ENCODE peak calls at places on chromosomes 4 and X, in four cellular contexts. One of them, this sample, is unnamed.

GRCh38 chrX:104098151-104098808 is 14.0 kb upstream of the ZCCHC18 start:
- DNase-seq in breast epithelium: no peak
- DNase-seq in dorsolateral prefrontal cortex: no peak
- DNase-seq in brain microvascular endothelial cell: peak; percentile 36
- DNase-seq in this sample: peak; percentile 21

GRCh38 chrX:101383679-101384078 is 2.3 kb downstream of the BTK start:
- DNase-seq in dorsolateral prefrontal cortex: no peak
- DNase-seq in brain microvascular endothelial cell: no peak
- DNase-seq in breast epithelium: no peak
- DNase-seq in this sample: no peak

GRCh38 chrX:100743009-100743615 is 11.2 kb upstream of the SYTL4 start:
- DNase-seq in brain microvascular endothelial cell: no peak
- DNase-seq in dorsolateral prefrontal cortex: no peak
- DNase-seq in breast epithelium: no peak
- DNase-seq in this sample: no peak

GRCh38 chr4:143207555-143207954 is 22.8 kb downstream of the USP38 start:
- DNase-seq in breast epithelium: no peak
- DNase-seq in brain microvascular endothelial cell: peak; percentile 12
- DNase-seq in dorsolateral prefrontal cortex: no peak
- DNase-seq in this sample: no peak

GRCh38 chr4:148823419-148823769 is 381.2 kb upstream of the NR3C2 start:
- DNase-seq in brain microvascular endothelial cell: no peak
- DNase-seq in dorsolateral prefrontal cortex: no peak
- DNase-seq in breast epithelium: no peak
- DNase-seq in this sample: no peak

GRCh38 chr4:48133668-48134444 is at the start of gene TXK:
- DNase-seq in brain microvascular endothelial cell: no peak
- DNase-seq in breast epithelium: no peak
- DNase-seq in dorsolateral prefrontal cortex: no peak
- DNase-seq in this sample: peak; percentile 35

GRCh38 chrX:39582091-39582490 is 515.7 kb downstream of the BCOR start:
- DNase-seq in brain microvascular endothelial cell: no peak
- DNase-seq in breast epithelium: no peak
- DNase-seq in dorsolateral prefrontal cortex: no peak
- DNase-seq in this sample: no peak

GRCh38 chr4:145083891-145084640 is 13.9 kb downstream of the ANAPC10 start:
- DNase-seq in dorsolateral prefrontal cortex: no peak
- DNase-seq in breast epithelium: no peak
- DNase-seq in brain microvascular endothelial cell: peak; percentile 59
- DNase-seq in this sample: no peak

GRCh38 chr4:96606451-96606850 is 766.6 kb downstream of the PDHA2 start:
- DNase-seq in breast epithelium: no peak
- DNase-seq in brain microvascular endothelial cell: no peak
- DNase-seq in dorsolateral prefrontal cortex: no peak
- DNase-seq in this sample: no peak

GRCh38 chr4:137238456-137238855 is 293.8 kb downstream of the PCDH18 start:
- DNase-seq in breast epithelium: no peak
- DNase-seq in dorsolateral prefrontal cortex: no peak
- DNase-seq in brain microvascular endothelial cell: no peak
- DNase-seq in this sample: no peak

GRCh38 chr4:24805566-24805965 is 10.2 kb downstream of the SOD3 start:
- DNase-seq in breast epithelium: no peak
- DNase-seq in dorsolateral prefrontal cortex: no peak
- DNase-seq in brain microvascular endothelial cell: no peak
- DNase-seq in this sample: no peak

GRCh38 chr4:8198906-8199593 is at the start of gene SH3TC1:
- DNase-seq in dorsolateral prefrontal cortex: peak; percentile 41
- DNase-seq in breast epithelium: peak; percentile 69
- DNase-seq in brain microvascular endothelial cell: peak; percentile 79
- DNase-seq in this sample: peak; percentile 19

GRCh38 chr4:8199594-8200301 is 658 bp downstream of the SH3TC1 start:
- DNase-seq in brain microvascular endothelial cell: no peak
- DNase-seq in dorsolateral prefrontal cortex: no peak
- DNase-seq in breast epithelium: no peak
- DNase-seq in this sample: peak; percentile 60

GRCh38 chr4:8201341-8201781 is 2.3 kb downstream of the SH3TC1 start:
- DNase-seq in dorsolateral prefrontal cortex: no peak
- DNase-seq in brain microvascular endothelial cell: no peak
- DNase-seq in breast epithelium: no peak
- DNase-seq in this sample: peak; percentile 63

GRCh38 chr4:8202108-8202507 is 3.0 kb downstream of the SH3TC1 start:
- DNase-seq in brain microvascular endothelial cell: no peak
- DNase-seq in dorsolateral prefrontal cortex: no peak
- DNase-seq in breast epithelium: no peak
- DNase-seq in this sample: no peak

GRCh38 chr4:8200302-8200975 is 1.3 kb downstream of the SH3TC1 start:
- DNase-seq in brain microvascular endothelial cell: no peak
- DNase-seq in dorsolateral prefrontal cortex: no peak
- DNase-seq in breast epithelium: no peak
- DNase-seq in this sample: no peak
- H3K27ac ChIP-seq in brain microvascular endothelial cell: no peak overlapping the region
- H3K27ac ChIP-seq in dorsolateral prefrontal cortex: no peak overlapping the region
- H3K27ac ChIP-seq in breast epithelium: peak overlapping the region; percentile 82
- H3K27ac ChIP-seq in this sample: peak overlapping the region; percentile 61

DNA sequence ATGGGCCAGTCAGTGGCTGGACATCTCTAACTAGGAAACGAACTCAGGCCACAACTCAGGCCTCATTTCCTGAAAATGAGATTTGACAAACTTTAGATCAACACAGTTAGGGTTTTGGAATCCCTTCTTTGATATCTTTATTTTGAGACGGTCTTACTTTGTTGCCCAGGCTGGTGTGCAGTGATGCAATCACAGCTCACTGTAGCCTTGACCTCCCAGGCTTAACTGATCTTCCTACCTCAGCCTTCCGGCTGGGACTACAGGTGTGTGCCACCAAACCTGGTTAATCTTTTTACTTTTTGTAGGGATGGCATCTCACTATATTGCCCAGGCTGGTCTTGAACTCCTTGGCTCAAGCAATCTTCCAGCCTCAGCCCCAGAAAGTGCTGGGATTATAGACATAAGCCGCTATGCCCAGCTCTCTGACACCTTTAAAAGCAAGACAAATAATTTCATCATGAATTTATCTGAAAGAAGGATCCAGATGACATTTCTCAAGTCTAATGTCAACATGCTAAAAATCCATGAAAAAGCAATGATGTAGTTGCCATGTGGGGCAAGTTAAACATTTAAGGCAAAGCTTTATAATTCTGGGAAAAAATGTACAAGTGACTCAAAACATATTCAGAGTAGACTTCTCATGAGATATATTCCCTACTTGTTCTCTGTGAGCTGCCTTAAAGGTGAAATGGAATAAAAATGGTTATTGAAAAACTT is 89.1 kb upstream of the CBR4 start:
- DNase-seq in brain microvascular endothelial cell: no peak
- DNase-seq in dorsolateral prefrontal cortex: no peak
- DNase-seq in breast epithelium: no peak
- DNase-seq in this sample: no peak
- H3K27ac ChIP-seq in brain microvascular endothelial cell: peak overlapping the region; percentile 46
- H3K27ac ChIP-seq in dorsolateral prefrontal cortex: peak overlapping the region; percentile 58
- H3K27ac ChIP-seq in breast epithelium: no peak overlapping the region
- H3K27ac ChIP-seq in this sample: no peak overlapping the region

DNA sequence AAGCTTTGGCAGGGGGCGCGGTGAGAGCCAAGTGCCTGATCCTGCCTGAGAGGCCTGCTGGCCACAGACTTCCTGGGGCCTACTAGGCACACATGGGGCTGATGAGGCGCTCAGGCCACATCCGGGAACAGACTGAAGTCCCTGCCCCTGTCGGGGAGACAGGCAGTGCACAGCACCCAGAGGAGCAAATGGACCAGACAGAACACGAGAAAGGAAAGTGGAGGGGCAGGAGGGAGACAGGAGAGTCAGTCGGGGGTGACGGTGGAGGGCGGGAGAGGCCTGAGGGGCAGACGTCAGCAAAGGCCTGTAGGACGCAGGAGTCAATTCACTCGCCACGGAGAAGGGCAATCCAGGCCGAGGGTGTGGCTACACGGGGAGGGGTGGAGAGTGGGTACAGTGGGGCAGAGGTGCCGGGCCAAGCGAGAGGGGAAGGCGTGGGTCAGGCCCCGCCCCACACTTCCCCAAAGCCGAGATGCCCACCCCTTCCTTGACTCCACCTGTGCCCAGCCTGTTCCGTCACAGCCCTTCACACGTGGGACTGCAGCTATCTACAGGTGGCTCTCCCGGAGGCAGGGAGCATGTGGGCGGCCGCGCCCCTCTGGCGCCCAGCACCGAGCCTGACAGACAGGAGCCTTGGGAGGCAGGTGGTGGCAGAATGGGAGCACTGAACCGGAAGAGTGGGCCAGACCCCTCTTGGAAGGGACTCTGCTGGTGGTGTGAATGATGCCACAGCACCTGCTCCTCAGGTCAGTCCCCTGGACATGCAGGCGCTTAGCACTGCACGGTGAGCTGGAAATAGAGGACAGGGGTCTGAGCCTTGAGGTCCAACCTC is 20.5 kb downstream of the NOP14 start:
- DNase-seq in breast epithelium: no peak
- DNase-seq in brain microvascular endothelial cell: no peak
- DNase-seq in dorsolateral prefrontal cortex: no peak
- DNase-seq in this sample: peak; percentile 49
- H3K27ac ChIP-seq in breast epithelium: peak overlapping the region; percentile 25
- H3K27ac ChIP-seq in brain microvascular endothelial cell: no peak overlapping the region
- H3K27ac ChIP-seq in dorsolateral prefrontal cortex: no peak overlapping the region
- H3K27ac ChIP-seq in this sample: no peak overlapping the region

GRCh38 chr4:88458091-88458740 is 1.3 kb downstream of the HERC5 start:
- DNase-seq in brain microvascular endothelial cell: no peak
- DNase-seq in breast epithelium: no peak
- DNase-seq in dorsolateral prefrontal cortex: no peak
- DNase-seq in this sample: no peak
- H3K27ac ChIP-seq in brain microvascular endothelial cell: no peak overlapping the region
- H3K27ac ChIP-seq in breast epithelium: no peak overlapping the region
- H3K27ac ChIP-seq in dorsolateral prefrontal cortex: no peak overlapping the region
- H3K27ac ChIP-seq in this sample: no peak overlapping the region

DNA sequence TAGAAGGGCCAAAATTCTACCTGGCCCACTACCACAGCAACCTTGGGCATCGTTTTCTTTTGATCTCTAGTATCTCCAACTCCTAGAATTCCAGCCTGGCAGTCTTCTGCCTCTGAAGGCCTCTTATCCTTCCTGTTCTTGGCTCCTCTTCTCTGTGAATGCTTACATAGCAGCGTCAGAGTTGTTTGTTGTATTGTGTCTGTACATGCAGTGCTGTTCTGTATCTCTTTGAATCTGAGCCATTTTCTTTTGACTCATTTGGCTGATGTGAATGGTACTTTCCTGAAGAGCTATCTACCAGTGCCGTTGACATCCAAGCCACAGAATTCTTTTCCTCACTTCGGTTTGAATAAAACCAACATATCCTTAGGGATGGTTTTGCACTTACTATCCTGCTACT is 79.2 kb downstream of the TMEM164 start:
- DNase-seq in breast epithelium: no peak
- DNase-seq in dorsolateral prefrontal cortex: no peak
- DNase-seq in brain microvascular endothelial cell: peak; percentile 79
- DNase-seq in this sample: no peak
- H3K27ac ChIP-seq in breast epithelium: no peak overlapping the region
- H3K27ac ChIP-seq in dorsolateral prefrontal cortex: no peak overlapping the region
- H3K27ac ChIP-seq in brain microvascular endothelial cell: peak overlapping the region; percentile 82
- H3K27ac ChIP-seq in this sample: no peak overlapping the region

GRCh38 chr4:76984127-76984526 is 34.6 kb downstream of the SEPTIN11 start:
- DNase-seq in breast epithelium: no peak
- DNase-seq in brain microvascular endothelial cell: no peak
- DNase-seq in dorsolateral prefrontal cortex: no peak
- DNase-seq in this sample: no peak

GRCh38 chr4:76981649-76982048 is 32.1 kb downstream of the SEPTIN11 start:
- DNase-seq in brain microvascular endothelial cell: no peak
- DNase-seq in breast epithelium: no peak
- DNase-seq in dorsolateral prefrontal cortex: no peak
- DNase-seq in this sample: no peak

GRCh38 chr4:76980280-76980679 is 30.7 kb downstream of the SEPTIN11 start:
- DNase-seq in dorsolateral prefrontal cortex: no peak
- DNase-seq in brain microvascular endothelial cell: no peak
- DNase-seq in breast epithelium: no peak
- DNase-seq in this sample: no peak

GRCh38 chr4:76984788-76985211 is 35.2 kb downstream of the SEPTIN11 start:
- DNase-seq in breast epithelium: no peak
- DNase-seq in dorsolateral prefrontal cortex: no peak
- DNase-seq in brain microvascular endothelial cell: peak; percentile 99
- DNase-seq in this sample: no peak

DNA sequence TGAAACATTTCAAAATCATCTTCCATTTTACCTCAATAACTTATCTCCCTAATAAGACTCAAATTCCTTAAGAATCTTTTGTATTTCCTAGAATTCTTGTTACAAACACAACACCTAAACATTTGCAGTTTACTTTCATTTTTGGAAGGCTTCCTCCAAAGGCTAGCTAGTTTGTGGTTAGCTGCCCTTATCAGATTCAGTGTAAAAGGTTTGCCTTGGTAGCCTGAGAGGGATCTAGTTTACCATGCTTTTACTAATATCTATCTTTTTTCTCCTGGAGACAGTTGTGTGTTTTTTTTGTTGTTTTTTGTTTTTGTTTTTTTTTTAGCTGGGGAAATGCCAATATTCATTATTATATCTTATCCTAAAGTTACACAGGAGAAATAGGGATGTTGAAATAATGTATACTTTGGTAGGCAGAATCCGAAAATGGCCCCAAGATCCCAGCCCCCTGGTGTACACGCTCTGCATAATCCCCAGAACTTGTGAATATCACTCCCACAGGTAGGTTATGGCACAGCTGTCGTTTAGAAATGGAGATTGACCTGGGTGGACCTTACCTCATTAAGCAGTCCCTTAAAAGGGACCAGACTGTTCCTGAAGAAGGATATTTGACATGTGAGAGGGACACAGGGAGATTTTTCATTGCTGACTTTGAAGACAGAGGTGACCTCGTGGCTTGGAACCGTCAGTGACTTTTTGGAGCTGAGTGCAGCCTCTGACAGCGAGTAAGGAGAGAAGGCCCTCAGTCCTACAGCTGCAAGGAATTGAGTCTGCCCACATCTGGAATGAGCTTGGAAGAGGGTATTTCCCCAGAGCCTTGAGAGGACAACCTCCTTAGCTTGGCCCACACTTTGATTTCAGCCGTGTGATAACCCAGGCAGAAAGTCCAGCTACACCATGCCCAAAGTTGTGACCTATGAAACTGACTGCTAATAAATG is 33.4 kb downstream of the SEPTIN11 start:
- DNase-seq in dorsolateral prefrontal cortex: no peak
- DNase-seq in brain microvascular endothelial cell: no peak
- DNase-seq in breast epithelium: no peak
- DNase-seq in this sample: no peak
- H3K27ac ChIP-seq in dorsolateral prefrontal cortex: no peak overlapping the region
- H3K27ac ChIP-seq in brain microvascular endothelial cell: peak overlapping the region; percentile 96
- H3K27ac ChIP-seq in breast epithelium: peak overlapping the region; percentile 79
- H3K27ac ChIP-seq in this sample: no peak overlapping the region

GRCh38 chr4:110619001-110619350 is 3.9 kb downstream of the PITX2 start:
- DNase-seq in dorsolateral prefrontal cortex: no peak
- DNase-seq in breast epithelium: no peak
- DNase-seq in brain microvascular endothelial cell: no peak
- DNase-seq in this sample: no peak
- H3K27ac ChIP-seq in dorsolateral prefrontal cortex: no peak overlapping the region
- H3K27ac ChIP-seq in breast epithelium: no peak overlapping the region
- H3K27ac ChIP-seq in brain microvascular endothelial cell: no peak overlapping the region
- H3K27ac ChIP-seq in this sample: no peak overlapping the region